ENCODE peak calls at places on chromosomes 13 and 19, in six cellular contexts. S is uterus, Y is AG09319, N is astrocyte, D is lower leg skin, O is foreskin keratinocyte. G is an unnamed sample.

GRCh38 chr13:43516401-43516826 is 270.4 kb downstream of the ENOX1 start:
- DNase-seq in S (peak; percentile 77), Y (peak; percentile 67), N (peak; percentile 60), D (no peak), O (no peak), G (peak; percentile 65)

GRCh38 chr13:33723772-33724435 is 94.0 kb upstream of the RFC3 start:
- DNase-seq in S (peak; percentile 86), Y (peak; percentile 67), N (peak; percentile 66), D (peak; percentile 89), O (peak; percentile 46), G (peak; percentile 69)

GRCh38 chr19:46488551-46488950 is 7.1 kb downstream of the PNMA8B start:
- DNase-seq in S (no peak), Y (no peak), N (no peak), D (no peak), O (no peak), G (no peak)

GRCh38 chr13:75660694-75661093 is 24.6 kb downstream of the LMO7 start:
- DNase-seq in S (no peak), Y (no peak), N (no peak), D (no peak), O (no peak), G (no peak)

GRCh38 chr19:35284153-35285140 is 2.1 kb downstream of the HAMP start:
- DNase-seq in S (no peak), Y (no peak), N (no peak), D (peak; percentile 82), O (no peak), G (no peak)

GRCh38 chr19:49591731-49592485 is 926 bp downstream of the PRR12 start:
- DNase-seq in S (peak; percentile 51), Y (no peak), N (no peak), D (peak; percentile 92), O (no peak), G (no peak)

GRCh38 chr19:13629687-13630357 is 123.5 kb upstream of the CACNA1A start:
- DNase-seq in S (no peak), Y (no peak), N (peak; percentile 79), D (no peak), O (peak; percentile 14), G (no peak)

GRCh38 chr19:10238172-10238783 is 7.1 kb upstream of the S1PR2 start:
- DNase-seq in S (peak; percentile 58), Y (no peak), N (no peak), D (peak; percentile 88), O (no peak), G (peak; percentile 91)

GRCh38 chr19:48403606-48404005 is 10.1 kb downstream of the GRIN2D start:
- DNase-seq in S (no peak), Y (no peak), N (peak; percentile 56), D (no peak), O (no peak), G (no peak)

GRCh38 chr13:113672002-113672651 is 5.1 kb downstream of the GRK1 start:
- DNase-seq in S (no peak), Y (no peak), N (no peak), D (no peak), O (no peak), G (no peak)

GRCh38 chr19:5131031-5131865 is 162.3 kb downstream of the KDM4B start:
- DNase-seq in S (no peak), Y (no peak), N (no peak), D (no peak), O (no peak), G (no peak)

GRCh38 chr13:41137951-41138350 is 5.3 kb upstream of the KBTBD6 start:
- DNase-seq in S (no peak), Y (no peak), N (peak; percentile 71), D (no peak), O (peak; percentile 90), G (peak; percentile 8)

GRCh38 chr19:46787331-46788100 is 878 bp downstream of the SLC1A5 start:
- DNase-seq in S (peak; percentile 62), Y (no peak), N (peak; percentile 42), D (peak; percentile 91), O (no peak), G (no peak)

GRCh38 chr13:72412481-72412880 is 314.9 kb downstream of the MZT1 start:
- DNase-seq in S (no peak), Y (no peak), N (no peak), D (no peak), O (no peak), G (no peak)

GRCh38 chr13:43374621-43375020 is 351.2 kb downstream of the DNAJC15 start:
- DNase-seq in S (no peak), Y (peak; percentile 56), N (peak; percentile 85), D (no peak), O (no peak), G (no peak)

GRCh38 chr19:10505583-10506229 is 2.5 kb upstream of the KEAP1 start:
- DNase-seq in S (peak; percentile 66), Y (no peak), N (no peak), D (peak; percentile 96), O (no peak), G (no peak)

GRCh38 chr13:21674271-21675009 is 3.6 kb downstream of the FGF9 start:
- DNase-seq in S (no peak), Y (no peak), N (no peak), D (no peak), O (no peak), G (no peak)

GRCh38 chr19:19256072-19256969 is 16.8 kb downstream of the TM6SF2 start:
- DNase-seq in S (no peak), Y (no peak), N (no peak), D (no peak), O (peak; percentile 6), G (no peak)

GRCh38 chr13:102606537-102607309 is 9.9 kb downstream of the TPP2 start:
- DNase-seq in S (no peak), Y (no peak), N (no peak), D (no peak), O (no peak), G (no peak)

GRCh38 chr19:9149976-9150375 is 9.8 kb downstream of the ZNF317 start:
- DNase-seq in S (no peak), Y (no peak), N (no peak), D (peak; percentile 42), O (no peak), G (no peak)

GRCh38 chr19:1228161-1228560 is 9.6 kb downstream of the CBARP start:
- DNase-seq in S (no peak), Y (no peak), N (no peak), D (no peak), O (no peak), G (no peak)

GRCh38 chr19:1229056-1229607 is 8.7 kb downstream of the CBARP start:
- DNase-seq in S (no peak), Y (no peak), N (no peak), D (no peak), O (no peak), G (no peak)

GRCh38 chr19:1226522-1227312 is 11.1 kb downstream of the CBARP start:
- DNase-seq in S (no peak), Y (no peak), N (no peak), D (no peak), O (no peak), G (no peak)

GRCh38 chr19:1227313-1227626 is 10.5 kb downstream of the CBARP start:
- DNase-seq in S (no peak), Y (no peak), N (no peak), D (no peak), O (no peak), G (no peak)

DNA sequence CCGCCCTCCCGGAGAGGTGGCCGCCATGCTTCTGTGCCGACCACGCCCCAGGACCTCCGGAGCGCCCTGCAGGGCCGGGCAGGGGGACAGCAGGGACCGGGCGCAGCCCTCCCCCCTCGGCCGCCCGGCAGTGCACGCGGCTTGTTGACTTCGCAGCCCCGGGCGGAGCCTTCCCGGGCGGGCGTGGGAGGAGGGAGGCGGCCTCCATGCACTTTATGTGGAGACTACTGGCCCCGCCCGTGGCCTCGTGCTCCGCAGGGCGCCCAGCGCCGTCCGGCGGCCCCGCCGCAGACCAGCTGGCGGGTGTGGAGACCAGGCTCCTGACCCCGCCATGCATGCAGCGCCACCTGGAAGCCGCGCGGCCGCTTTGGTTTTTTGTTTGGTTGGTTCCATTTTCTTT is 10.2 kb downstream of the CBARP start:
- DNase-seq in S (no peak), Y (no peak), N (no peak), D (no peak), O (no peak), G (no peak)
- TF ChIP-seq CTCF in S (no peak), Y (no peak), N (no peak), D (no peak), O (no peak), G (no peak)

DNA sequence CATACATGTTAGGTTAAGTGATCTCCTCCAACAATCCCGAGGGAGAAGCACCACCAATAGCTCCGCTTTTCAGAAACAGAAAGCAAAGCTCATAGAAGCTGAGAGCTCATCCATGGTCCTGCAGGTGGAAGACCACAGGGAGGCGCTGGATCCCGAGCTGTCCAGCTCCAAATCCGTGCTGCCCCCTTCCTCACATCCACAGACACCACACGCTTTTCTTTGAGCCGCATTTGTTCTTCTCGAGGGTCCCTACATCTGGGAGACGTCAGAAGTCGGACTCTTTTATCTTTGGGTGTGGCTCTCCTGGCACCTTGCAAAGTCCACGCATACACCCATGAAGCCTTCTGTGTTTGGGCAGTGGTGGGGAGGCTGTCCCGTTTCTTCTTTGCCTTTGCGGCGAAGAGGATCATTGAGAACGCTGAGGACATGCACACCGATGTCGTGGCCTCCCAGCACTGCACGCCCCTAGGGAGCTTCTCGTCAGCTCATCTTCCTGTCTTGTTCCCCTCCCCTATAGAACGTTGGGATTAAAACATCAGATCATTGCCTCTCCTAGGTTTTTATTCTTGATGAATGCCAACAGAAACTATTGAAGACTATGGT is 184.8 kb downstream of the TEX29 start:
- DNase-seq in S (no peak), Y (no peak), N (no peak), D (peak; percentile 59), O (no peak), G (no peak)
- TF ChIP-seq CTCF in S (no peak), Y (no peak), N (peak; percentile 11), D (no peak), O (no peak), G (no peak)

GRCh38 chr13:27482996-27483395 is 32.6 kb upstream of the MTIF3 start:
- DNase-seq in S (no peak), Y (no peak), N (no peak), D (peak; percentile 26), O (no peak), G (no peak)

GRCh38 chr13:27483421-27483820 is 33.1 kb upstream of the MTIF3 start:
- DNase-seq in S (no peak), Y (no peak), N (no peak), D (peak; percentile 10), O (no peak), G (no peak)

GRCh38 chr13:27476943-27477681 is 26.7 kb upstream of the MTIF3 start:
- DNase-seq in S (no peak), Y (peak; percentile 3), N (no peak), D (no peak), O (peak; percentile 29), G (peak; percentile 6)

GRCh38 chr13:27481766-27482165 is 31.4 kb upstream of the MTIF3 start:
- DNase-seq in S (peak; percentile 15), Y (no peak), N (no peak), D (no peak), O (no peak), G (no peak)
- TF ChIP-seq CTCF in S (peak; percentile 41), Y (peak; percentile 49), N (peak; percentile 52), D (no peak), O (peak; percentile 77), G (peak; percentile 61)

GRCh38 chr13:84894749-84895148 is 904.5 kb downstream of the SLITRK6 start:
- DNase-seq in S (no peak), Y (no peak), N (no peak), D (no peak), O (no peak), G (no peak)
- TF ChIP-seq CTCF in S (no peak), Y (no peak), N (no peak), D (no peak), O (no peak), G (no peak)